ENCODE peak calls at places on chromosomes 7 and 10, in eight cellular contexts. E is T-cell, F is suprapubic skin, I is left cardiac atrium, C is endothelial cell of umbilical vein, L is nephron progenitor cell, K is psoas muscle, Y is cardiac muscle cell. G is an unnamed sample.

GRCh38 chr10:102918817-102919236 is 733 bp downstream of the CNNM2 start:
- DNase-seq in E (peak; percentile 21), F (no peak), I (no peak), C (no peak), L (no peak), K (no peak), Y (no peak), G (no peak)

GRCh38 chr10:44316187-44316921 is 68.5 kb downstream of the CXCL12 start:
- DNase-seq in E (peak; percentile 22), F (no peak), I (no peak), C (no peak), L (peak; percentile 42), K (no peak), Y (no peak), G (peak; percentile 75)

GRCh38 chr10:84288151-84288550 is 40.2 kb upstream of the CCSER2 start:
- DNase-seq in E (no peak), F (no peak), I (no peak), C (no peak), L (no peak), K (no peak), Y (no peak), G (no peak)

GRCh38 chr7:4998830-4999768 is 40.1 kb upstream of the MMD2 start:
- DNase-seq in E (no peak), F (no peak), I (no peak), C (no peak), L (no peak), K (no peak), Y (no peak), G (no peak)

GRCh38 chr10:84681781-84682180 is 353.4 kb downstream of the CCSER2 start:
- DNase-seq in E (no peak), F (no peak), I (no peak), C (no peak), L (no peak), K (no peak), Y (no peak), G (no peak)

GRCh38 chr7:372939-373791 is 83.2 kb downstream of the FOXL3 start:
- DNase-seq in E (no peak), F (peak; percentile 40), I (no peak), C (no peak), L (no peak), K (no peak), Y (no peak), G (no peak)

GRCh38 chr10:8721641-8722040 is 667.2 kb downstream of the GATA3 start:
- DNase-seq in E (no peak), F (no peak), I (no peak), C (no peak), L (no peak), K (no peak), Y (no peak), G (no peak)

GRCh38 chr7:23980081-23980480 is 270.1 kb downstream of the STK31 start:
- DNase-seq in E (no peak), F (no peak), I (no peak), C (no peak), L (no peak), K (no peak), Y (no peak), G (no peak)

GRCh38 chr10:78343266-78343665 is 309.6 kb downstream of the RPS24 start:
- DNase-seq in E (no peak), F (peak; percentile 6), I (no peak), C (no peak), L (no peak), K (no peak), Y (no peak), G (no peak)

GRCh38 chr10:73650537-73651331 is 5.1 kb downstream of the SYNPO2L start:
- DNase-seq in E (no peak), F (no peak), I (peak; percentile 61), C (no peak), L (no peak), K (peak; percentile 81), Y (peak; percentile 91), G (no peak)

GRCh38 chr7:68629-69028 is 123.7 kb upstream of the FAM20C start:
- DNase-seq in E (no peak), F (peak; percentile 60), I (peak; percentile 27), C (no peak), L (no peak), K (no peak), Y (no peak), G (no peak)

GRCh38 chr7:106775552-106775936 is 89.5 kb upstream of the PIK3CG start:
- DNase-seq in E (no peak), F (no peak), I (no peak), C (peak; percentile 87), L (no peak), K (no peak), Y (no peak), G (peak; percentile 97)

GRCh38 chr10:75392271-75392670 is 9.3 kb downstream of the ZNF503 start:
- DNase-seq in E (no peak), F (no peak), I (no peak), C (no peak), L (no peak), K (no peak), Y (no peak), G (no peak)

GRCh38 chr10:70475661-70476060 is 2.9 kb upstream of the PALD1 start:
- DNase-seq in E (no peak), F (no peak), I (no peak), C (no peak), L (no peak), K (no peak), Y (no peak), G (no peak)

GRCh38 chr7:18715988-18716387 is 220.4 kb downstream of the HDAC9 start:
- DNase-seq in E (no peak), F (no peak), I (no peak), C (no peak), L (no peak), K (no peak), Y (no peak), G (no peak)

GRCh38 chr10:29499993-29500537 is 134.7 kb downstream of the SVIL start:
- DNase-seq in E (no peak), F (no peak), I (no peak), C (no peak), L (no peak), K (no peak), Y (no peak), G (no peak)

GRCh38 chr10:4786043-4786839 is 39.8 kb upstream of the AKR1E2 start:
- DNase-seq in E (no peak), F (no peak), I (no peak), C (no peak), L (no peak), K (no peak), Y (no peak), G (no peak)

GRCh38 chr10:88095291-88095721 is 231.9 kb downstream of the PTEN start:
- DNase-seq in E (no peak), F (no peak), I (no peak), C (no peak), L (no peak), K (no peak), Y (no peak), G (no peak)

GRCh38 chr10:129761573-129761972 is 202.5 kb downstream of the EBF3 start:
- DNase-seq in E (no peak), F (peak; percentile 21), I (peak; percentile 3), C (no peak), L (no peak), K (no peak), Y (no peak), G (no peak)

GRCh38 chr7:143126146-143126545 is 5.7 kb upstream of the PIP start:
- DNase-seq in E (no peak), F (no peak), I (no peak), C (peak; percentile 19), L (no peak), K (no peak), Y (no peak), G (no peak)

GRCh38 chr7:134690614-134691504 is 44.2 kb downstream of the BPGM start:
- DNase-seq in E (no peak), F (no peak), I (no peak), C (no peak), L (no peak), K (no peak), Y (no peak), G (no peak)

GRCh38 chr10:85961479-85962067 is 405.0 kb downstream of the GRID1 start:
- DNase-seq in E (no peak), F (no peak), I (no peak), C (no peak), L (no peak), K (no peak), Y (no peak), G (no peak)

GRCh38 chr7:110607050-110607862 is 483.7 kb upstream of the LRRN3 start:
- DNase-seq in E (no peak), F (no peak), I (no peak), C (no peak), L (no peak), K (no peak), Y (no peak), G (no peak)

GRCh38 chr7:80379034-80379433 is 132.8 kb downstream of the GNAT3 start:
- DNase-seq in E (no peak), F (no peak), I (no peak), C (peak; percentile 78), L (no peak), K (no peak), Y (no peak), G (no peak)

GRCh38 chr10:119090968-119091367 is 10.4 kb upstream of the EIF3A start:
- DNase-seq in E (peak; percentile 32), F (no peak), I (no peak), C (no peak), L (no peak), K (no peak), Y (no peak), G (peak; percentile 56)

GRCh38 chr10:133618851-133619250 is 7.7 kb downstream of the FRG2B start:
- DNase-seq in E (no peak), F (no peak), I (no peak), C (no peak), L (no peak), K (no peak), Y (no peak), G (no peak)

GRCh38 chr10:49446031-49446430 is 50.1 kb upstream of the DRGX start:
- DNase-seq in E (no peak), F (no peak), I (no peak), C (no peak), L (no peak), K (no peak), Y (no peak), G (no peak)

GRCh38 chr10:29039659-29040309 is 249.1 kb upstream of the LYZL1 start:
- DNase-seq in E (no peak), F (no peak), I (no peak), C (no peak), L (no peak), K (no peak), Y (no peak), G (no peak)

GRCh38 chr7:75905785-75906604 is 9.0 kb upstream of the POR start:
- DNase-seq in E (no peak), F (peak; percentile 89), I (peak; percentile 80), C (no peak), L (peak; percentile 33), K (peak; percentile 81), Y (no peak), G (no peak)

GRCh38 chr7:18491871-18492270 is 3.7 kb upstream of the HDAC9 start:
- DNase-seq in E (no peak), F (no peak), I (no peak), C (no peak), L (no peak), K (no peak), Y (no peak), G (no peak)

GRCh38 chr10:123044391-123044790 is 35.6 kb downstream of the ACADSB start:
- DNase-seq in E (no peak), F (no peak), I (no peak), C (peak; percentile 18), L (no peak), K (no peak), Y (no peak), G (peak; percentile 29)

GRCh38 chr7:82542665-82543064 is 99.1 kb upstream of the CACNA2D1 start:
- DNase-seq in E (no peak), F (no peak), I (no peak), C (peak; percentile 77), L (no peak), K (no peak), Y (no peak), G (no peak)

GRCh38 chr10:7153750-7154149 is 257.1 kb downstream of the SFMBT2 start:
- DNase-seq in E (no peak), F (no peak), I (no peak), C (no peak), L (no peak), K (no peak), Y (no peak), G (no peak)

GRCh38 chr7:44448922-44449321 is 41.5 kb downstream of the NUDCD3 start:
- DNase-seq in E (no peak), F (no peak), I (no peak), C (no peak), L (no peak), K (no peak), Y (no peak), G (no peak)